ENCODE peak calls at places on chromosomes 16 and 17, in five cellular contexts. O, P, Q, N and H are unnamed samples.

GRCh38 chr16:67000384-67001158 is 12.2 kb downstream of the CES4A start:
- DNase-seq in O (no peak), P (no peak), Q (peak; percentile 91), N (no peak), H (peak; percentile 72)

GRCh38 chr17:65936013-65936412 is 255.9 kb downstream of the CEP112 start:
- DNase-seq in O (no peak), P (no peak), Q (no peak), N (no peak), H (no peak)

GRCh38 chr17:39553326-39553945 is 54.3 kb downstream of the NEUROD2 start:
- DNase-seq in O (peak; percentile 9), P (no peak), Q (no peak), N (no peak), H (no peak)

GRCh38 chr17:72502111-72502939 is 381.5 kb downstream of the SOX9 start:
- DNase-seq in O (peak; percentile 69), P (no peak), Q (peak; percentile 63), N (no peak), H (no peak)

GRCh38 chr17:37358098-37358829 is 17.5 kb upstream of the C17orf78 start:
- DNase-seq in O (peak; percentile 48), P (peak; percentile 62), Q (peak; percentile 57), N (peak; percentile 7), H (peak; percentile 79)

GRCh38 chr16:80682435-80683070 is 121.8 kb downstream of the CDYL2 start:
- DNase-seq in O (peak; percentile 83), P (no peak), Q (no peak), N (no peak), H (no peak)

GRCh38 chr17:8611671-8612298 is 18.7 kb downstream of the MYH10 start:
- DNase-seq in O (peak; percentile 44), P (no peak), Q (no peak), N (no peak), H (no peak)

GRCh38 chr17:1810450-1811103 is 19.1 kb downstream of the SMYD4 start:
- DNase-seq in O (no peak), P (no peak), Q (no peak), N (no peak), H (no peak)

GRCh38 chr16:86287641-86288201 is 222.6 kb upstream of the FOXF1 start:
- DNase-seq in O (no peak), P (no peak), Q (no peak), N (no peak), H (no peak)

GRCh38 chr17:31869031-31869430 is 10.0 kb upstream of the COPRS start:
- DNase-seq in O (no peak), P (no peak), Q (no peak), N (no peak), H (no peak)

GRCh38 chr16:68420366-68420765 is 27.9 kb downstream of the SMPD3 start:
- DNase-seq in O (no peak), P (no peak), Q (no peak), N (no peak), H (no peak)

GRCh38 chr17:49715221-49715620 is 7.5 kb upstream of the SLC35B1 start:
- DNase-seq in O (no peak), P (no peak), Q (no peak), N (no peak), H (no peak)

GRCh38 chr17:17576772-17577234 is 14.7 kb downstream of the PEMT start:
- DNase-seq in O (no peak), P (no peak), Q (no peak), N (no peak), H (no peak)

GRCh38 chr17:82065193-82065637 is 389 bp downstream of the DUS1L start:
- DNase-seq in O (no peak), P (no peak), Q (no peak), N (no peak), H (no peak)

GRCh38 chr17:34826332-34826731 is 134.9 kb downstream of the CCT6B start:
- DNase-seq in O (no peak), P (no peak), Q (no peak), N (no peak), H (no peak)

GRCh38 chr16:1045363-1046270 is 26.9 kb upstream of the SSTR5 start:
- DNase-seq in O (no peak), P (no peak), Q (no peak), N (no peak), H (no peak)

GRCh38 chr16:57624044-57624688 is 4.3 kb upstream of the ADGRG1 start:
- DNase-seq in O (no peak), P (no peak), Q (no peak), N (no peak), H (no peak)

GRCh38 chr16:68711421-68712139 is 25.5 kb upstream of the CDH1 start:
- DNase-seq in O (no peak), P (no peak), Q (peak; percentile 44), N (no peak), H (no peak)

GRCh38 chr17:45246861-45247428 is 14.9 kb downstream of the SPATA32 start:
- DNase-seq in O (peak; percentile 15), P (no peak), Q (no peak), N (no peak), H (peak; percentile 74)

GRCh38 chr16:65024649-65025243 is 97.1 kb downstream of the CDH11 start:
- DNase-seq in O (no peak), P (no peak), Q (no peak), N (no peak), H (no peak)

GRCh38 chr16:75114179-75114945 is 2.2 kb downstream of the LDHD start:
- DNase-seq in O (no peak), P (no peak), Q (no peak), N (no peak), H (no peak)

GRCh38 chr16:53281859-53282258 is 152.4 kb upstream of the RBL2 start:
- DNase-seq in O (no peak), P (no peak), Q (no peak), N (no peak), H (no peak)
- H3K4me1 ChIP-seq in O (no peaks in the 10 kb centered on the region), P (no peaks in the 10 kb centered on the region), Q (peaks cover 16% of the 10 kb centered on the region), N (no peaks in the 10 kb centered on the region), H (no peaks in the 10 kb centered on the region)

GRCh38 chr17:69228576-69228975 is at the start of gene ABCA10:
- DNase-seq in O (peak; percentile 19), P (no peak), Q (no peak), N (no peak), H (no peak)

GRCh38 chr17:69223809-69224208 is 4.8 kb downstream of the ABCA10 start:
- DNase-seq in O (peak; percentile 68), P (no peak), Q (no peak), N (no peak), H (no peak)

GRCh38 chr17:69230939-69231338 is 2.3 kb upstream of the ABCA10 start:
- DNase-seq in O (no peak), P (no peak), Q (no peak), N (no peak), H (no peak)

GRCh38 chr17:69222707-69223106 is 5.9 kb downstream of the ABCA10 start:
- DNase-seq in O (no peak), P (no peak), Q (no peak), N (no peak), H (no peak)

GRCh38 chr17:69227536-69227935 is 1.1 kb downstream of the ABCA10 start:
- DNase-seq in O (no peak), P (no peak), Q (no peak), N (no peak), H (no peak)
- H3K9me3 ChIP-seq in O (no peaks in the 10 kb centered on the region), P (peaks cover under 1% of the 10 kb centered on the region), Q (no peaks in the 10 kb centered on the region), N (peaks cover 1% of the 10 kb centered on the region), H (no peaks in the 10 kb centered on the region)

DNA sequence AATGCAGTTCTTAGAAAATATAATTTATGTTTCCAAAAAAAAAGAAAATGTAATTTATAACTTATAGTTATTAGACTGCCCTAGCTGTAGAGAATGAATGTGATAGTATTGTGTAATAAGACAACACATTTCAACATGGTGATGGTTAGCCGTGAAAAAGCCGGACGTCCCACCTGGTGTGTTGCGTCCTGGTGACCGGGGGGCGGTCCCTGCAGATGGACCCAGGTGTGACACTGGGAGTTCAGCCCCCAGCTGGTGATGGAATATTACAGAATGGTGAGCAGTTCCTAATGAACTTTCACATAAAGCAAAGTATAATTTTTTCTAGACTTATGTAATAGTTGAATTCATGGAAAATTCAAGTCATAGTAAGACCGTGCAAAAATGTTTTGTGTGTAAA is 132.8 kb downstream of the LAT start:
- DNase-seq in O (no peak), P (no peak), Q (no peak), N (no peak), H (no peak)
- H3K4me1 ChIP-seq in O (peaks cover 3% of the 10 kb centered on the region), P (no peaks in the 10 kb centered on the region), Q (peaks cover 8% of the 10 kb centered on the region), N (no peaks in the 10 kb centered on the region), H (no peaks in the 10 kb centered on the region)

GRCh38 chr17:79506955-79507354 is 103.9 kb downstream of the RBFOX3 start:
- DNase-seq in O (no peak), P (no peak), Q (no peak), N (no peak), H (no peak)
- H3K9me3 ChIP-seq in O (no peaks in the 10 kb centered on the region), P (peaks cover 15% of the 10 kb centered on the region), Q (no peaks in the 10 kb centered on the region), N (no peaks in the 10 kb centered on the region), H (no peaks in the 10 kb centered on the region)

DNA sequence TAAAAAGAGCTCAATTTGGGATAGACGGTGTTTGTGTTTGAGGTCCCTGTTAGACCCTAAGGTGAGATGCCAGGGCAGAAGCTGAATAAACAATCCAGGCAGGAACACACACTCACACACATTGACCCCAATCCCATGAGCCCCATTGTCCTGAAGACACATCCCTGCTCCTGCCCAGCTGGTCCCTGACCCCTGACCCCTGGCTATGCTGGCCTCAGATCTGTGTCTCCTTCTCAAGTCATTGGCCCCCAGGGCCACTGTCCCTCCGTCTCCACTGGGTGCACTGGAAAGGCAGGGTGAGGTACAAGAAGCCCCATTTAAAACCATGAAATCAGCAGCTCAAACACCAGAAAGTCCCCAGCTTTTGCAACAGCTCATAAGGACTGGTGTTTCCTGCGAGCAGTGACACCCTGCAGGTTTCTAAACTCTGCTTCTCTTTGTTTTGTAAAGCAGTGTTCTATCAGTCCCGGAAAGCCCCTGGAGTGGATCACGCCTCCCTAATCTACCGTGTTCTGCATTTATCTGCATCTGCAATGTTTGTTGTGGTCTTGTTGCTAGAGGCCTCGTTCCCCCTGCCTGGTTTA is 18.0 kb upstream of the ASGR2 start:
- DNase-seq in O (no peak), P (peak; percentile 86), Q (peak; percentile 40), N (no peak), H (no peak)
- H3K4me1 ChIP-seq in O (no peaks in the 10 kb centered on the region), P (peaks cover 8% of the 10 kb centered on the region), Q (no peaks in the 10 kb centered on the region), N (no peaks in the 10 kb centered on the region), H (peaks cover 6% of the 10 kb centered on the region)

DNA sequence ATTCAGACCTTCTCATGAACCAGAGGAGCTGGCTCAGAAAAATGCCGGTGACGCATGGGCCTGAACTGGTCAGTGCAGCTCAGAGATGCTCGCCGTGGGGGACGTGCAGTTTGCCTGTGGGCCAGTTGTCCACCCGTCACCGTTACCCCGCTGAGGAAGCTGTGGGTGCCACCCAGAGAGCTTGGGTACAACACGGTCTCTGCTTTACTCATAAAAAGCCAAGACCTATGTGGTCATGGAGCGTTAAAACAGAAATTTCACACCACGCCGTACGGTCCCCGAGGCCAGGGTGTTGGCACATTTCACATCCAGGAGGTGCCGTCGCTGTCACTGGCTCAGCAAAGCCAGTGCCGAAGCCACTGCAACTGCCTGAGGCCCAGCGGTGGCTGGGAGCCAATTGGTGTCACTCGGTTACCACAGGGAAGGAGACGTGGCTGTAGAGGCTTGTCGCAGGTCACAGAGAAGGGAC is 120.9 kb downstream of the METRNL start:
- DNase-seq in O (no peak), P (no peak), Q (peak; percentile 71), N (peak; percentile 45), H (no peak)
- H3K9me3 ChIP-seq in O (no peaks in the 10 kb centered on the region), P (peaks cover 27% of the 10 kb centered on the region), Q (no peaks in the 10 kb centered on the region), N (no peaks in the 10 kb centered on the region), H (no peaks in the 10 kb centered on the region)